ENCODE peak calls at places on chromosomes 7 and 10, in seven cellular contexts. One of them, this sample, is unnamed.

GRCh38 chr7:127619681-127620405 is 1.9 kb upstream of the PAX4 start:
- DNase-seq in ecto neural progenitor cell: no peak
- DNase-seq in pons: no peak
- DNase-seq in WERI-Rb-1: peak; percentile 16
- DNase-seq in NAMALWA: no peak
- DNase-seq in activated T-cell treated with anti-CD3 and anti-CD28 coated beads for 1 hour: no peak
- DNase-seq in fibroblast of gingiva: no peak
- DNase-seq in this sample: no peak

GRCh38 chr7:82057476-82057875 is 287.6 kb upstream of the HGF start:
- DNase-seq in ecto neural progenitor cell: no peak
- DNase-seq in pons: no peak
- DNase-seq in WERI-Rb-1: no peak
- DNase-seq in NAMALWA: no peak
- DNase-seq in activated T-cell treated with anti-CD3 and anti-CD28 coated beads for 1 hour: no peak
- DNase-seq in fibroblast of gingiva: no peak
- DNase-seq in this sample: no peak

GRCh38 chr7:151311294-151311864 is 30.2 kb upstream of the NUB1 start:
- DNase-seq in ecto neural progenitor cell: peak; percentile 24
- DNase-seq in pons: no peak
- DNase-seq in WERI-Rb-1: peak; percentile 46
- DNase-seq in NAMALWA: peak; percentile 92
- DNase-seq in activated T-cell treated with anti-CD3 and anti-CD28 coated beads for 1 hour: no peak
- DNase-seq in fibroblast of gingiva: no peak
- DNase-seq in this sample: peak; percentile 35

GRCh38 chr7:5591547-5591899 is 167.9 kb upstream of the TNRC18 start:
- DNase-seq in ecto neural progenitor cell: no peak
- DNase-seq in pons: no peak
- DNase-seq in WERI-Rb-1: no peak
- DNase-seq in NAMALWA: no peak
- DNase-seq in activated T-cell treated with anti-CD3 and anti-CD28 coated beads for 1 hour: no peak
- DNase-seq in fibroblast of gingiva: peak; percentile 63
- DNase-seq in this sample: no peak

GRCh38 chr7:116340201-116340847 is 130.0 kb downstream of the TES start:
- DNase-seq in ecto neural progenitor cell: no peak
- DNase-seq in pons: no peak
- DNase-seq in WERI-Rb-1: no peak
- DNase-seq in NAMALWA: no peak
- DNase-seq in activated T-cell treated with anti-CD3 and anti-CD28 coated beads for 1 hour: no peak
- DNase-seq in fibroblast of gingiva: no peak
- DNase-seq in this sample: no peak

GRCh38 chr7:113087278-113087998 is 811 bp upstream of the GPR85 start:
- DNase-seq in ecto neural progenitor cell: no peak
- DNase-seq in pons: peak; percentile 86
- DNase-seq in WERI-Rb-1: no peak
- DNase-seq in NAMALWA: peak; percentile 73
- DNase-seq in activated T-cell treated with anti-CD3 and anti-CD28 coated beads for 1 hour: no peak
- DNase-seq in fibroblast of gingiva: peak; percentile 88
- DNase-seq in this sample: peak; percentile 91

GRCh38 chr7:116598278-116598677 is 73.4 kb downstream of the CAV1 start:
- DNase-seq in ecto neural progenitor cell: no peak
- DNase-seq in pons: peak; percentile 12
- DNase-seq in WERI-Rb-1: peak; percentile 32
- DNase-seq in NAMALWA: no peak
- DNase-seq in activated T-cell treated with anti-CD3 and anti-CD28 coated beads for 1 hour: no peak
- DNase-seq in fibroblast of gingiva: no peak
- DNase-seq in this sample: no peak

GRCh38 chr10:122446668-122447410 is 7.6 kb upstream of the ARMS2 start:
- DNase-seq in ecto neural progenitor cell: no peak
- DNase-seq in pons: no peak
- DNase-seq in WERI-Rb-1: no peak
- DNase-seq in NAMALWA: no peak
- DNase-seq in activated T-cell treated with anti-CD3 and anti-CD28 coated beads for 1 hour: no peak
- DNase-seq in fibroblast of gingiva: peak; percentile 29
- DNase-seq in this sample: no peak

GRCh38 chr10:105843786-105844560 is 1202.9 kb downstream of the SORCS3 start:
- DNase-seq in ecto neural progenitor cell: no peak
- DNase-seq in pons: peak; percentile 45
- DNase-seq in WERI-Rb-1: no peak
- DNase-seq in NAMALWA: no peak
- DNase-seq in activated T-cell treated with anti-CD3 and anti-CD28 coated beads for 1 hour: no peak
- DNase-seq in fibroblast of gingiva: no peak
- DNase-seq in this sample: no peak

GRCh38 chr7:21941570-21942224 is 4.0 kb downstream of the CDCA7L start:
- DNase-seq in ecto neural progenitor cell: no peak
- DNase-seq in pons: no peak
- DNase-seq in WERI-Rb-1: no peak
- DNase-seq in NAMALWA: peak; percentile 74
- DNase-seq in activated T-cell treated with anti-CD3 and anti-CD28 coated beads for 1 hour: no peak
- DNase-seq in fibroblast of gingiva: no peak
- DNase-seq in this sample: peak; percentile 81

GRCh38 chr7:33350577-33350976 is 221.2 kb downstream of the BBS9 start:
- DNase-seq in ecto neural progenitor cell: no peak
- DNase-seq in pons: no peak
- DNase-seq in WERI-Rb-1: no peak
- DNase-seq in NAMALWA: no peak
- DNase-seq in activated T-cell treated with anti-CD3 and anti-CD28 coated beads for 1 hour: no peak
- DNase-seq in fibroblast of gingiva: no peak
- DNase-seq in this sample: no peak

GRCh38 chr7:102253973-102254370 is 32.7 kb upstream of the SH2B2 start:
- DNase-seq in ecto neural progenitor cell: no peak
- DNase-seq in pons: no peak
- DNase-seq in WERI-Rb-1: no peak
- DNase-seq in NAMALWA: no peak
- DNase-seq in activated T-cell treated with anti-CD3 and anti-CD28 coated beads for 1 hour: no peak
- DNase-seq in fibroblast of gingiva: no peak
- DNase-seq in this sample: no peak

GRCh38 chr7:148485618-148486017 is 104.9 kb upstream of the C7orf33 start:
- DNase-seq in ecto neural progenitor cell: no peak
- DNase-seq in pons: peak; percentile 45
- DNase-seq in WERI-Rb-1: no peak
- DNase-seq in NAMALWA: peak; percentile 27
- DNase-seq in activated T-cell treated with anti-CD3 and anti-CD28 coated beads for 1 hour: no peak
- DNase-seq in fibroblast of gingiva: no peak
- DNase-seq in this sample: peak; percentile 18

GRCh38 chr7:157411580-157411979 is 74.8 kb downstream of the DNAJB6 start:
- DNase-seq in ecto neural progenitor cell: peak; percentile 50
- DNase-seq in pons: no peak
- DNase-seq in WERI-Rb-1: no peak
- DNase-seq in NAMALWA: no peak
- DNase-seq in activated T-cell treated with anti-CD3 and anti-CD28 coated beads for 1 hour: peak; percentile 20
- DNase-seq in fibroblast of gingiva: no peak
- DNase-seq in this sample: no peak

This sample was measured in MV-4-11.